ENCODE peak calls at places on chromosomes 11 and 22, in six cellular contexts. One of them, this sample, is unnamed.
A peak's percentile ranks its signal among the peaks of the same experiment; 100 is the strongest.

GRCh38 chr11:62116458-62116857 is 7.4 kb upstream of the INCENP start:
- DNase-seq in brain microvascular endothelial cell: no peak
- DNase-seq in HCT116: no peak
- DNase-seq in cardiac muscle cell: no peak
- DNase-seq in K562: peak; percentile 20
- DNase-seq in ovary: no peak
- DNase-seq in this sample: no peak

GRCh38 chr22:45671051-45671782 is 417 bp upstream of the ATXN10 start:
- DNase-seq in brain microvascular endothelial cell: no peak
- DNase-seq in HCT116: no peak
- DNase-seq in cardiac muscle cell: peak; percentile 57
- DNase-seq in K562: no peak
- DNase-seq in ovary: peak; percentile 77
- DNase-seq in this sample: no peak

GRCh38 chr11:13119361-13119760 is 110.2 kb downstream of the RASSF10 start:
- DNase-seq in brain microvascular endothelial cell: no peak
- DNase-seq in HCT116: no peak
- DNase-seq in cardiac muscle cell: no peak
- DNase-seq in K562: no peak
- DNase-seq in ovary: no peak
- DNase-seq in this sample: no peak

GRCh38 chr11:35633827-35634226 is 15.6 kb downstream of the FJX1 start:
- DNase-seq in brain microvascular endothelial cell: no peak
- DNase-seq in HCT116: no peak
- DNase-seq in cardiac muscle cell: no peak
- DNase-seq in K562: no peak
- DNase-seq in ovary: no peak
- DNase-seq in this sample: no peak

GRCh38 chr11:2926611-2927492 is 2.4 kb downstream of the PHLDA2 start:
- DNase-seq in brain microvascular endothelial cell: no peak
- DNase-seq in HCT116: no peak
- DNase-seq in cardiac muscle cell: no peak
- DNase-seq in K562: no peak
- DNase-seq in ovary: no peak
- DNase-seq in this sample: peak; percentile 51

GRCh38 chr11:118892515-118892914 is 8.8 kb downstream of the CXCR5 start:
- DNase-seq in brain microvascular endothelial cell: no peak
- DNase-seq in HCT116: no peak
- DNase-seq in cardiac muscle cell: no peak
- DNase-seq in K562: no peak
- DNase-seq in ovary: no peak
- DNase-seq in this sample: no peak

GRCh38 chr11:124882339-124883071 is 15.2 kb downstream of the ROBO4 start:
- DNase-seq in brain microvascular endothelial cell: peak; percentile 61
- DNase-seq in HCT116: no peak
- DNase-seq in cardiac muscle cell: no peak
- DNase-seq in K562: no peak
- DNase-seq in ovary: peak; percentile 69
- DNase-seq in this sample: no peak

GRCh38 chr22:35783943-35784614 is 66.4 kb downstream of the APOL5 start:
- DNase-seq in brain microvascular endothelial cell: peak; percentile 56
- DNase-seq in HCT116: no peak
- DNase-seq in cardiac muscle cell: no peak
- DNase-seq in K562: no peak
- DNase-seq in ovary: no peak
- DNase-seq in this sample: no peak

GRCh38 chr11:2092956-2093412 is 46.2 kb downstream of the IGF2 start:
- DNase-seq in brain microvascular endothelial cell: peak; percentile 22
- DNase-seq in HCT116: no peak
- DNase-seq in cardiac muscle cell: no peak
- DNase-seq in K562: no peak
- DNase-seq in ovary: no peak
- DNase-seq in this sample: peak; percentile 90

DNA sequence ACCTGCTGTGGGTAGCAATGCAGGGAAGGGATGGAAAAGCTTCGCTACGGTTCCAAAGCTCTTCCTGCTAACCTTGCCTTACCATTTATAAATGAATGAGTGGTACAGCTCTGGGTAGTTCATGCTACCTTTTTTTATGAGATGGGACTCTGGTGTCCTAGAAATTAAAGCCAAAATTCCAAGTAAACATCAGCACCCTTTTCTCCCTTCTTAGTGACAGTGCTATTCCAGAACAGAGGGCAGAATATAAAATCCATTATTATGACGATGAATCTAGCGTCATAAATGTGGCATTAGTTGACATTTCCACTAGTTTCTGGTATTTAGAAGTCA is 447 bp upstream of the SVIP start:
- DNase-seq in brain microvascular endothelial cell: no peak
- DNase-seq in HCT116: no peak
- DNase-seq in cardiac muscle cell: no peak
- DNase-seq in K562: no peak
- DNase-seq in ovary: no peak
- DNase-seq in this sample: no peak
- TF ChIP-seq CTCF in brain microvascular endothelial cell: no peak
- TF ChIP-seq CTCF in HCT116: no peak
- TF ChIP-seq CTCF in cardiac muscle cell: no peak
- TF ChIP-seq CTCF in K562: no peak
- TF ChIP-seq CTCF in ovary: no peak
- TF ChIP-seq CTCF in this sample: no peak

GRCh38 chr11:72112541-72113136 is at the start of gene ANAPC15:
- DNase-seq in brain microvascular endothelial cell: peak; percentile 99
- DNase-seq in HCT116: peak; percentile 99
- DNase-seq in cardiac muscle cell: peak; percentile 99
- DNase-seq in K562: peak; percentile 99
- DNase-seq in ovary: peak; percentile 97
- DNase-seq in this sample: peak; percentile 97

GRCh38 chr11:72111803-72112540 is 523 bp downstream of the ANAPC15 start:
- DNase-seq in brain microvascular endothelial cell: peak; percentile 99
- DNase-seq in HCT116: peak; percentile 99
- DNase-seq in cardiac muscle cell: peak; percentile 99
- DNase-seq in K562: peak; percentile 98
- DNase-seq in ovary: peak; percentile 90
- DNase-seq in this sample: peak; percentile 93

GRCh38 chr11:72114570-72114969 is 2.1 kb upstream of the ANAPC15 start:
- DNase-seq in brain microvascular endothelial cell: no peak
- DNase-seq in HCT116: no peak
- DNase-seq in cardiac muscle cell: no peak
- DNase-seq in K562: no peak
- DNase-seq in ovary: no peak
- DNase-seq in this sample: no peak

GRCh38 chr11:72111300-72111699 is 1.2 kb downstream of the ANAPC15 start:
- DNase-seq in brain microvascular endothelial cell: no peak
- DNase-seq in HCT116: no peak
- DNase-seq in cardiac muscle cell: no peak
- DNase-seq in K562: no peak
- DNase-seq in ovary: no peak
- DNase-seq in this sample: no peak

DNA sequence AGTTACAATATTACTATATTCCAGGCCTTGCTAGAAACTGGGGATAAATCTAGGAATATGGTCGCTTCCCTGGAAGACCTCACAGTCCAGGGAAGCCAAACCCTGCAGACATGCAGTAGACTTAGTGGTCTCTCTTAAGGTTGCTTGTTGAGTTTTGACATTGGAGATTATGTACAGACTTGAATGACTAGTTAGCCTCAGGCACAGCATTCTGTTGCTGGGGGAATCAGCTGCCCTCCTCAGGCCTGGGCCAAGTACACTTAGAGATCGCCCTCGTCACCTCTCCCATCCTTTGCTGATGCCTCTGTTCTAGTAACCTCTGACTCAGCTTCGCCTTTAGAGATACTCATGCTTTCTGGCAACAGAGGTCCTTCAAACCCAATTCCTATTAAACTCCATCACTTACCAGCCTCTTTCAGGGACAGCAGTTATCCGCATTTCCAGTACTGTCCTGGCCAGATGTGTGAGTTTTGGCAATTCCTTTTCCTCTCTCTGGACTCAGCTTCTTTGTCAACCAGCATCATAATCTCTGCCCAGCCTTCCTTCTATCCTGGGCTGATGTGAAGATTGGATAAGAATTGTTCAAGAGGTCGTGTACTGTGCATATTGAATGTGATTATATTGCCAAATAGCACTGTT is 794 bp upstream of the ANAPC15 start:
- DNase-seq in brain microvascular endothelial cell: no peak
- DNase-seq in HCT116: no peak
- DNase-seq in cardiac muscle cell: no peak
- DNase-seq in K562: no peak
- DNase-seq in ovary: no peak
- DNase-seq in this sample: no peak
- H3K4me3 ChIP-seq in brain microvascular endothelial cell: peak overlapping the region; percentile 80
- H3K4me3 ChIP-seq in HCT116: peak overlapping the region; percentile 60
- H3K4me3 ChIP-seq in cardiac muscle cell: peak overlapping the region; percentile 44
- H3K4me3 ChIP-seq in K562: peak overlapping the region; percentile 53
- H3K4me3 ChIP-seq in ovary: peak overlapping the region; percentile 75
- H3K4me3 ChIP-seq in this sample: peak overlapping the region; percentile 74

GRCh38 chr11:106708348-106708747 is 309.9 kb downstream of the GUCY1A2 start:
- DNase-seq in brain microvascular endothelial cell: no peak
- DNase-seq in HCT116: no peak
- DNase-seq in cardiac muscle cell: no peak
- DNase-seq in K562: no peak
- DNase-seq in ovary: no peak
- DNase-seq in this sample: no peak
- H3K36me3 ChIP-seq in brain microvascular endothelial cell: no peaks in the 10 kb centered on the region
- H3K36me3 ChIP-seq in HCT116: no peaks in the 10 kb centered on the region
- H3K36me3 ChIP-seq in cardiac muscle cell: no peaks in the 10 kb centered on the region
- H3K36me3 ChIP-seq in K562: no peaks in the 10 kb centered on the region
- H3K36me3 ChIP-seq in ovary: no peaks in the 10 kb centered on the region
- H3K36me3 ChIP-seq in this sample: no peaks in the 10 kb centered on the region

DNA sequence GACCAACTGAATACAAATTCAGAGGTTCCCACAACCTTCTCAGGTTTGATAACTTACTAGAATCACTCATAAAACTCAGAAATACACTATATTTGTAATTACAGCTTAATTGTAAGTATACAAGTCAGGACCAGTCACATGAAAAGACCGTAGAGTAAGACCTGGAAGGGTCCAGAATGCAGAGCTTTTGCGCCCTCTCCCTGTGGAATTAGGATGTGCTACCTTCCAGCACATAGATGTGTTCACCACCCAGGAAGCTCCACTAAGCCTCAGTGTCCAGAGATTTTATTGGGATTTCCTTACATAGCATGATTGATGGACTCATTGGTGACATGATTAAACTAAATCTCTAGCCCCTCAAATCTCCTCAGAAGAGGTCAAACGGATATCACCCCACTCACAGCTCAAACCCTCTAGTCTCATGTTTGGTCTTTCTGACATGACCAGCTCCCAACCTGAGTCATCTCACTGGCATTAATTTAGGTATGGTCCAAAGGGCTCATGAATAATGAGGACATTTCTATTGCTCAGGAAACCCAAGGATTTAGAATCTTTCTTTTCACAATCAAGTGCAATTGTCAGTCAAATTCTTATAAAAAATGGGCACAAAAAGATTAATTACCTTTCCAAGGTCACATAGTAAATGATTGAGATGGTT is 77.2 kb upstream of the UBASH3B start:
- DNase-seq in brain microvascular endothelial cell: peak; percentile 13
- DNase-seq in HCT116: no peak
- DNase-seq in cardiac muscle cell: no peak
- DNase-seq in K562: peak; percentile 23
- DNase-seq in ovary: no peak
- DNase-seq in this sample: no peak
- TF ChIP-seq CTCF in brain microvascular endothelial cell: peak; percentile 27
- TF ChIP-seq CTCF in HCT116: no peak
- TF ChIP-seq CTCF in cardiac muscle cell: no peak
- TF ChIP-seq CTCF in K562: peak; percentile 36
- TF ChIP-seq CTCF in ovary: no peak
- TF ChIP-seq CTCF in this sample: no peak

DNA sequence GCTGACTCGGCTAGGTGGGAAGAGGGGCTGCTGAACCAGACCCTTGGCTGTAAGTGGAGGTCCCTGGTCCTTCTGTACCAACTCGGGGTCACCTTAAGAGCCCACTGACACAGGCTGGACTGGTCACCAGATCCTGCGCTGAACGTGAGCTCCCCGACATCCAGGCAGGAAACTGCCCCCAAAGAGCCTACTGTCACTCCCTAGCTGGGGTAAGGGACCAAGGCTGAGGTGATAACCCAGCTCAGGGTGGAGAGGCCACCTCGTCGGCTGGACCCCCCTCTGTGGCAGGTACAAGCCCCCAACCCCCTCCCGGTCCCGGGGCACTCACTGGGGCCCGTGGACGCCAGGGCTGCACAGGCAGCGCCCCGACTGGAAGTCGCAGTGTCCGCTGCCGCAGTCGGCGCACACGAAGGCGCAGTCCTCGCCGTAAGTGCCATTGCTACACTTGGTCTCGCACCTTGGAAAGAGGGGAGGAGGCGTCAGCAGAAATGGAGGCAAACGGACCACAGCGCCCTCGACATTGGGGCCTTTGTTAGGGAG is 7.5 kb downstream of the SCARF2 start:
- DNase-seq in brain microvascular endothelial cell: no peak
- DNase-seq in HCT116: no peak
- DNase-seq in cardiac muscle cell: no peak
- DNase-seq in K562: peak; percentile 53
- DNase-seq in ovary: no peak
- DNase-seq in this sample: peak; percentile 61
- H3K4me3 ChIP-seq in brain microvascular endothelial cell: no peak overlapping the region
- H3K4me3 ChIP-seq in HCT116: peak overlapping the region; percentile 52
- H3K4me3 ChIP-seq in cardiac muscle cell: no peak overlapping the region
- H3K4me3 ChIP-seq in K562: no peak overlapping the region
- H3K4me3 ChIP-seq in ovary: no peak overlapping the region
- H3K4me3 ChIP-seq in this sample: peak overlapping the region; percentile 39

GRCh38 chr22:27874185-27874584 is 44.9 kb downstream of the PITPNB start:
- DNase-seq in brain microvascular endothelial cell: no peak
- DNase-seq in HCT116: no peak
- DNase-seq in cardiac muscle cell: no peak
- DNase-seq in K562: no peak
- DNase-seq in ovary: no peak
- DNase-seq in this sample: no peak

GRCh38 chr22:27873476-27873875 is 45.6 kb downstream of the PITPNB start:
- DNase-seq in brain microvascular endothelial cell: no peak
- DNase-seq in HCT116: no peak
- DNase-seq in cardiac muscle cell: no peak
- DNase-seq in K562: no peak
- DNase-seq in ovary: peak; percentile 63
- DNase-seq in this sample: no peak

GRCh38 chr22:27876684-27877083 is 42.4 kb downstream of the PITPNB start:
- DNase-seq in brain microvascular endothelial cell: peak; percentile 51
- DNase-seq in HCT116: no peak
- DNase-seq in cardiac muscle cell: no peak
- DNase-seq in K562: no peak
- DNase-seq in ovary: no peak
- DNase-seq in this sample: no peak

GRCh38 chr22:27875951-27876350 is 43.1 kb downstream of the PITPNB start:
- DNase-seq in brain microvascular endothelial cell: no peak
- DNase-seq in HCT116: no peak
- DNase-seq in cardiac muscle cell: no peak
- DNase-seq in K562: no peak
- DNase-seq in ovary: no peak
- DNase-seq in this sample: no peak

DNA sequence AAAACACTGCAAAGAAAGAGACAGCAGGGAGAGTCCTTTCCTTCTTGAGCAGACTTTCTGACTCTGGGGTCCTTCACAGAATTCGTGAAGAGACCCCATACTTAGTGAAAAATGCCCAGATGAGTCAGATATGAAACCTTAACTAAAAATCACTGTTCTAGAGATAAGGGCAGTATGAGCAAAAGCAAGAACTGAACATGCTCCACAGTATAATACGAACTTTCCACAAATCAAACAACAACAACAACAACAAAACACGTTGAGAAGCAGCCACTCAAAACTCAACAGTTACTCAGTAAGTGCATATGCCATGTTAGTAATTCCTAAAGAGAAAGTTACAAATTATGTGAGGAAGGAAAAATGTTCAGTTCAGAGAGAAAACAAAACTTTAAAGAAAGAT is 44.3 kb downstream of the PITPNB start:
- DNase-seq in brain microvascular endothelial cell: no peak
- DNase-seq in HCT116: no peak
- DNase-seq in cardiac muscle cell: no peak
- DNase-seq in K562: no peak
- DNase-seq in ovary: no peak
- DNase-seq in this sample: no peak
- H3K36me3 ChIP-seq in brain microvascular endothelial cell: peaks cover 22% of the 10 kb centered on the region
- H3K36me3 ChIP-seq in HCT116: peaks cover 21% of the 10 kb centered on the region
- H3K36me3 ChIP-seq in cardiac muscle cell: peaks cover 18% of the 10 kb centered on the region
- H3K36me3 ChIP-seq in K562: peaks cover 58% of the 10 kb centered on the region
- H3K36me3 ChIP-seq in ovary: no peaks in the 10 kb centered on the region
- H3K36me3 ChIP-seq in this sample: peaks cover 45% of the 10 kb centered on the region

This sample was measured in upper lobe of right lung.